ENCODE peak calls at places on chromosome 2, in nine cellular contexts. J is NCI-H1092 treated with DMSO at 0.1 percent for 48 hours; W is hepatic stellate cell; Q is mammary epithelial cell; S is NCI-H2029; G is frontal cortex; B is psoas muscle; E is activated CD8-positive, alpha-beta memory T cell treated with anti-CD3 and anti-CD28 coated beads, Interleukin-2, amount 50 U/mL, for 4 hours; F is left cardiac atrium. O is an unnamed sample.

GRCh38 chr2:16614314-16614860 is 51.2 kb downstream of the CYRIA start:
- DNase-seq in J (peak; percentile 4), W (no peak), Q (no peak), S (peak; percentile 2), G (no peak), B (no peak), E (no peak), F (no peak), O (peak; percentile 43)

GRCh38 chr2:75716406-75716805 is 5.7 kb upstream of the GCFC2 start:
- DNase-seq in J (no peak), W (peak; percentile 31), Q (no peak), S (no peak), G (peak; percentile 18), B (no peak), E (no peak), F (no peak), O (no peak)

GRCh38 chr2:178767099-178768060 is 39.8 kb downstream of the TTN start:
- DNase-seq in J (peak; percentile 86), W (no peak), Q (no peak), S (no peak), G (no peak), B (no peak), E (no peak), F (no peak), O (no peak)

GRCh38 chr2:156476516-156477206 is 40.5 kb downstream of the GPD2 start:
- DNase-seq in J (no peak), W (peak; percentile 27), Q (peak; percentile 66), S (no peak), G (no peak), B (no peak), E (no peak), F (no peak), O (no peak)

GRCh38 chr2:31038385-31038784 is 99.9 kb downstream of the GALNT14 start:
- DNase-seq in J (no peak), W (no peak), Q (no peak), S (no peak), G (no peak), B (no peak), E (no peak), F (no peak), O (no peak)

GRCh38 chr2:3189076-3189591 is 188.5 kb downstream of the EIPR1 start:
- DNase-seq in J (no peak), W (no peak), Q (peak; percentile 21), S (peak; percentile 65), G (no peak), B (no peak), E (no peak), F (no peak), O (no peak)

GRCh38 chr2:224142397-224143312 is 103.6 kb upstream of the SERPINE2 start:
- DNase-seq in J (no peak), W (peak; percentile 23), Q (peak; percentile 56), S (no peak), G (no peak), B (no peak), E (no peak), F (no peak), O (no peak)

GRCh38 chr2:28736034-28736433 is 15.6 kb upstream of the PPP1CB start:
- DNase-seq in J (no peak), W (peak; percentile 9), Q (peak; percentile 47), S (peak; percentile 63), G (no peak), B (peak; percentile 71), E (no peak), F (peak; percentile 76), O (peak; percentile 92)

GRCh38 chr2:74867841-74868658 is 34.1 kb downstream of the HK2 start:
- DNase-seq in J (no peak), W (peak; percentile 84), Q (no peak), S (no peak), G (no peak), B (no peak), E (no peak), F (no peak), O (peak; percentile 71)

GRCh38 chr2:120638450-120638849 is 97.2 kb upstream of the GLI2 start:
- DNase-seq in J (no peak), W (no peak), Q (no peak), S (no peak), G (no peak), B (no peak), E (no peak), F (no peak), O (no peak)

GRCh38 chr2:205376071-205376470 is 306.2 kb upstream of the NRP2 start:
- DNase-seq in J (no peak), W (no peak), Q (no peak), S (no peak), G (no peak), B (no peak), E (no peak), F (no peak), O (no peak)

GRCh38 chr2:235270951-235271350 is 222.9 kb upstream of the AGAP1 start:
- DNase-seq in J (no peak), W (no peak), Q (peak; percentile 83), S (no peak), G (no peak), B (no peak), E (no peak), F (no peak), O (no peak)

GRCh38 chr2:136056077-136056688 is 61.8 kb downstream of the CXCR4 start:
- DNase-seq in J (no peak), W (no peak), Q (no peak), S (no peak), G (no peak), B (no peak), E (no peak), F (no peak), O (no peak)

GRCh38 chr2:217060951-217061547 is 201.2 kb upstream of the TNP1 start:
- DNase-seq in J (no peak), W (no peak), Q (no peak), S (no peak), G (no peak), B (no peak), E (no peak), F (no peak), O (no peak)

GRCh38 chr2:127620867-127621266 is 25.1 kb upstream of the GPR17 start:
- DNase-seq in J (no peak), W (no peak), Q (no peak), S (no peak), G (no peak), B (no peak), E (no peak), F (no peak), O (no peak)

GRCh38 chr2:200239216-200239615 is 67.3 kb upstream of the SPATS2L start:
- DNase-seq in J (no peak), W (no peak), Q (peak; percentile 35), S (no peak), G (no peak), B (no peak), E (no peak), F (no peak), O (no peak)

GRCh38 chr2:20137131-20137571 is 85.7 kb upstream of the LAPTM4A start:
- DNase-seq in J (no peak), W (no peak), Q (no peak), S (no peak), G (no peak), B (no peak), E (no peak), F (no peak), O (no peak)

GRCh38 chr2:104834431-104834830 is 19.5 kb upstream of the POU3F3 start:
- DNase-seq in J (no peak), W (no peak), Q (no peak), S (no peak), G (no peak), B (no peak), E (no peak), F (no peak), O (no peak)

GRCh38 chr2:3200420-3200939 is 177.1 kb downstream of the EIPR1 start:
- DNase-seq in J (no peak), W (no peak), Q (no peak), S (no peak), G (no peak), B (no peak), E (no peak), F (no peak), O (no peak)

GRCh38 chr2:40230717-40231300 is 221.1 kb downstream of the SLC8A1 start:
- DNase-seq in J (no peak), W (no peak), Q (peak; percentile 12), S (no peak), G (no peak), B (no peak), E (no peak), F (no peak), O (no peak)

GRCh38 chr2:207849443-207849842 is 79.7 kb upstream of the FZD5 start:
- DNase-seq in J (no peak), W (no peak), Q (no peak), S (no peak), G (no peak), B (no peak), E (no peak), F (no peak), O (no peak)

GRCh38 chr2:204972606-204973336 is 427.5 kb downstream of the PARD3B start:
- DNase-seq in J (no peak), W (peak; percentile 7), Q (no peak), S (no peak), G (no peak), B (no peak), E (no peak), F (no peak), O (no peak)

GRCh38 chr2:169823996-169824372 is 721 bp downstream of the METTL5 start:
- DNase-seq in J (no peak), W (peak; percentile 18), Q (peak; percentile 38), S (no peak), G (no peak), B (no peak), E (no peak), F (no peak), O (no peak)

GRCh38 chr2:237414056-237414661 is at the start of gene COL6A3:
- DNase-seq in J (no peak), W (no peak), Q (no peak), S (no peak), G (no peak), B (peak; percentile 80), E (no peak), F (peak; percentile 78), O (no peak)

GRCh38 chr2:212984129-212984528 is 167.3 kb downstream of the IKZF2 start:
- DNase-seq in J (no peak), W (no peak), Q (no peak), S (no peak), G (no peak), B (no peak), E (no peak), F (no peak), O (no peak)

GRCh38 chr2:98355881-98356280 is 9.6 kb downstream of the CNGA3 start:
- DNase-seq in J (no peak), W (no peak), Q (no peak), S (no peak), G (no peak), B (no peak), E (no peak), F (no peak), O (no peak)

GRCh38 chr2:234491281-234491680 is 5.6 kb downstream of the ARL4C start:
- DNase-seq in J (no peak), W (no peak), Q (peak; percentile 33), S (no peak), G (no peak), B (no peak), E (no peak), F (no peak), O (no peak)

GRCh38 chr2:38658613-38659012 is 7.3 kb upstream of the GALM start:
- DNase-seq in J (no peak), W (no peak), Q (no peak), S (no peak), G (no peak), B (no peak), E (no peak), F (no peak), O (no peak)

GRCh38 chr2:191178806-191179514 is 28.2 kb upstream of the STAT4 start:
- DNase-seq in J (no peak), W (no peak), Q (peak; percentile 90), S (no peak), G (no peak), B (peak; percentile 74), E (no peak), F (peak; percentile 53), O (no peak)

GRCh38 chr2:19648583-19648982 is 253.2 kb downstream of the TTC32 start:
- DNase-seq in J (no peak), W (peak; percentile 34), Q (peak; percentile 88), S (no peak), G (no peak), B (peak; percentile 61), E (no peak), F (peak; percentile 72), O (no peak)